ENCODE peak calls at places on chromosomes 12 and 14, in eight cellular contexts. J is stomach, L is A549, K is ovary, B is body of pancreas, F is uterus, A is heart left ventricle, M is HCT116. T is an unnamed sample.

GRCh38 chr14:26765768-26766550 is 168.1 kb upstream of the NOVA1 start:
- DNase-seq in F (peak), M (no peak), A (peak), K (no peak), B (peak), J (no peak), L (no peak), T (no peak)

GRCh38 chr12:62251609-62251958 is 8.6 kb upstream of the USP15 start:
- DNase-seq in B (no peak), A (no peak), F (no peak), L (no peak), J (no peak), M (no peak), K (no peak), T (no peak)

GRCh38 chr12:879641-880040 is 69.9 kb downstream of the RAD52 start:
- DNase-seq in F (no peak), J (no peak), M (no peak), A (no peak), B (no peak), K (no peak), L (no peak), T (no peak)

GRCh38 chr12:101042211-101042610 is 167.8 kb downstream of the SLC5A8 start:
- DNase-seq in J (no peak), L (no peak), F (no peak), M (no peak), B (peak), A (no peak), K (no peak), T (no peak)

GRCh38 chr12:113923251-113923650 is 42.9 kb downstream of the RBM19 start:
- DNase-seq in J (no peak), M (no peak), A (no peak), F (no peak), B (no peak), K (no peak), L (no peak), T (no peak)

GRCh38 chr12:116121453-116121871 is 156.0 kb downstream of the MED13L start:
- DNase-seq in B (no peak), M (no peak), F (no peak), L (no peak), A (no peak), K (no peak), J (no peak), T (no peak)

GRCh38 chr14:68979722-68980552 is 835 bp upstream of the ACTN1 start:
- DNase-seq in M (no peak), K (peak), B (peak), J (peak), F (peak), A (peak), L (peak), T (no peak)

GRCh38 chr14:77579065-77579464 is 37.4 kb downstream of the SPTLC2 start:
- DNase-seq in L (no peak), A (no peak), M (no peak), K (no peak), B (no peak), J (no peak), F (no peak), T (no peak)

GRCh38 chr14:99808515-99808914 is 15.3 kb downstream of the EML1 start:
- DNase-seq in F (peak), J (no peak), L (no peak), M (no peak), A (no peak), B (no peak), K (no peak), T (no peak)

GRCh38 chr12:68610435-68611093 is at the start of gene RAP1B:
- DNase-seq in L (peak), A (peak), J (peak), B (peak), F (peak), K (peak), M (peak), T (peak)

GRCh38 chr14:68392393-68393085 is 400.3 kb downstream of the ZFP36L1 start:
- DNase-seq in B (peak), M (no peak), L (no peak), A (peak), J (peak), K (no peak), F (peak), T (peak)

GRCh38 chr12:24553259-24553658 is 395.6 kb downstream of the BCAT1 start:
- DNase-seq in F (no peak), B (no peak), J (no peak), K (no peak), A (no peak), M (no peak), L (no peak), T (no peak)

GRCh38 chr12:91687052-91688017 is 458.3 kb downstream of the BTG1 start:
- DNase-seq in F (no peak), L (no peak), A (no peak), K (no peak), M (peak), J (no peak), B (no peak), T (no peak)

GRCh38 chr14:98203421-98203820 is 1068.6 kb downstream of the BCL11B start:
- DNase-seq in K (no peak), F (no peak), M (no peak), A (no peak), B (no peak), J (no peak), L (no peak), T (no peak)

GRCh38 chr14:96579358-96579757 is 77.2 kb downstream of the PAPOLA start:
- DNase-seq in A (no peak), K (no peak), M (no peak), L (no peak), J (no peak), F (no peak), B (no peak), T (no peak)

GRCh38 chr12:63907561-63907960 is 63.1 kb downstream of the SRGAP1 start:
- DNase-seq in J (no peak), F (no peak), B (no peak), K (no peak), M (no peak), A (no peak), L (no peak), T (no peak)

GRCh38 chr12:53496752-53497032 is 2.6 kb downstream of the MAP3K12 start:
- DNase-seq in B (no peak), M (no peak), L (no peak), K (no peak), J (no peak), F (no peak), A (no peak), T (no peak)

GRCh38 chr14:50318031-50318626 is 6.0 kb downstream of the DMAC2L start:
- DNase-seq in L (peak), K (no peak), M (peak), F (no peak), J (no peak), A (no peak), B (no peak), T (no peak)

GRCh38 chr12:47882796-47883546 is 21.8 kb downstream of the VDR start:
- DNase-seq in K (no peak), B (peak), F (no peak), M (no peak), L (no peak), A (peak), J (peak), T (no peak)

GRCh38 chr12:121793836-121794531 is 496 bp upstream of the RHOF start:
- DNase-seq in J (peak), M (peak), A (peak), K (peak), L (peak), B (peak), F (peak), T (peak)

GRCh38 chr14:68349900-68350323 is 443.0 kb downstream of the ZFP36L1 start:
- DNase-seq in B (peak), J (peak), F (no peak), K (no peak), A (no peak), M (no peak), L (no peak), T (no peak)

GRCh38 chr14:60768602-60769001 is 34.0 kb downstream of the MNAT1 start:
- DNase-seq in L (no peak), K (no peak), B (no peak), J (no peak), F (no peak), A (no peak), M (no peak), T (no peak)

DNA sequence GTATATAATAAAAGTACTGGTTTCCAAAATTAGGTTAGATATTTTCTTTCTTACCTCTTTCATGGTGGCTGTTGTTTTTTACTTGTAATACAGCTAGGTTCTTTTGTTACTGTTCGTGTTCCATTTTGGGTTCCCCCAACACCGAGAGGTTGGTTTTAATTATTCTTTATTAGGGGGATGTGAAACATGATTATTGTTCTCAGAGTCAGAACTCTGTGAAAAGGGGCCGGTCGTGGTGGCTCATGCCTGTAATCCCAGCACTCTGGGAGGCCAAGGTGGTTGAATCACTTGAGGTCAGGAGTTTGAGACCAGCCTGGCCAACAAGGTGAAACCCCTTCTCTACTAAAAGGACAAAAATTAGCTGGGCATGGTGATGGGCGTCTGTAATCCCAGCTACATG is 108.1 kb downstream of the BICD1 start:
- DNase-seq in M (no peak), F (no peak), B (no peak), L (no peak), K (no peak), A (no peak), J (no peak), T (no peak)
- TF ChIP-seq POLR2A in M (no peak), F (no peak), B (no peak), L (no peak), K (no peak), A (no peak), J (no peak), T (no peak)

GRCh38 chr14:91573894-91574837 is 64.1 kb upstream of the PPP4R3A start:
- DNase-seq in A (no peak), M (peak), B (peak), K (peak), J (peak), L (peak), F (no peak), T (no peak)
- H3K4me3 ChIP-seq in A (peak), M (peak), B (no peak), K (peak), J (peak), L (peak), F (peak), T (peak)

GRCh38 chr14:20681348-20682126 is 2.8 kb upstream of the RNASE4 start:
- DNase-seq in J (peak), B (peak), L (peak), M (peak), F (peak), A (peak), K (peak), T (peak)
- TF ChIP-seq POLR2A in J (no peak), B (no peak), L (peak), M (peak), F (no peak), A (no peak), K (no peak), T (no peak)

GRCh38 chr12:12704593-12705230 is 8.7 kb upstream of the GPR19 start:
- DNase-seq in B (peak), M (peak), L (peak), F (peak), A (peak), J (peak), K (peak), T (peak)
- H3K4me3 ChIP-seq in B (no peak), M (no peak), L (no peak), F (no peak), A (no peak), J (no peak), K (no peak), T (no peak)

DNA sequence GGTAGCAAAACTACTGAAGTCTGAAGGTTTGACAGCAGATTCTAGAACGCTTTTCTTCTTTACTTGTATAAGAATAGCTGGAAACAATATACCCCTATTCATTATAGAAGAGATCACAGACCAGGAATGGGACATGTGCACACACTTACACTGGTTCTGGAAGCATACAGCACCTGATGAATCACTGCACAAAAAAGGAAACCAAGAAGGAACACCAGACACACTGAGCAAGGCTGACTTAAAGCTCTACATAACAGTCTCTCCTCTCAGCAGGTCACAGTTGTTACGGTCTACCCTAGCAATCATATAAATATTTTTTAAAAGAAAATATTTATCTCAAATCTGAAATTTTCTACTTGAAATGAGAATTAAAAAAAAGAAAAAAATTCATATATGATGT is 13.5 kb downstream of the ATP2B1 start:
- DNase-seq in K (no peak), F (no peak), B (no peak), J (no peak), A (no peak), M (no peak), L (no peak), T (no peak)
- TF ChIP-seq POLR2A in K (no peak), F (no peak), B (no peak), J (no peak), A (no peak), M (no peak), L (no peak), T (no peak)